ENCODE peak calls at places on chromosomes 1 and 21, in ten cellular contexts. One of them, this sample, is unnamed.
A peak's percentile ranks its signal among the peaks of the same experiment; 100 is the strongest.

GRCh38 chr1:247370786-247371732 is 39.4 kb upstream of the ZNF496 start:
- DNase-seq in heart right ventricle: no peak
- DNase-seq in hepatocyte: peak; percentile 58
- DNase-seq in cardiac muscle cell: peak; percentile 61
- DNase-seq in fibroblast of lung: peak; percentile 54
- DNase-seq in psoas muscle: no peak
- DNase-seq in mucosa of descending colon: no peak
- DNase-seq in ovary: no peak
- DNase-seq in endothelial cell of umbilical vein: no peak
- DNase-seq in pancreas: no peak
- DNase-seq in this sample: no peak

GRCh38 chr1:31159869-31160611 is 79.6 kb downstream of the NKAIN1 start:
- DNase-seq in heart right ventricle: no peak
- DNase-seq in hepatocyte: peak; percentile 54
- DNase-seq in cardiac muscle cell: no peak
- DNase-seq in fibroblast of lung: no peak
- DNase-seq in psoas muscle: no peak
- DNase-seq in mucosa of descending colon: peak; percentile 43
- DNase-seq in ovary: no peak
- DNase-seq in endothelial cell of umbilical vein: no peak
- DNase-seq in pancreas: no peak
- DNase-seq in this sample: no peak

GRCh38 chr1:119279441-119280415 is 88.9 kb upstream of the HAO2 start:
- DNase-seq in heart right ventricle: no peak
- DNase-seq in hepatocyte: peak; percentile 53
- DNase-seq in cardiac muscle cell: peak; percentile 82
- DNase-seq in fibroblast of lung: peak; percentile 94
- DNase-seq in psoas muscle: no peak
- DNase-seq in mucosa of descending colon: no peak
- DNase-seq in ovary: no peak
- DNase-seq in endothelial cell of umbilical vein: peak; percentile 79
- DNase-seq in pancreas: no peak
- DNase-seq in this sample: peak; percentile 98

GRCh38 chr1:3452866-3453175 is 1.6 kb upstream of the ARHGEF16 start:
- DNase-seq in heart right ventricle: no peak
- DNase-seq in hepatocyte: no peak
- DNase-seq in cardiac muscle cell: no peak
- DNase-seq in fibroblast of lung: no peak
- DNase-seq in psoas muscle: no peak
- DNase-seq in mucosa of descending colon: no peak
- DNase-seq in ovary: no peak
- DNase-seq in endothelial cell of umbilical vein: no peak
- DNase-seq in pancreas: no peak
- DNase-seq in this sample: no peak

GRCh38 chr1:237562247-237562823 is 328.4 kb downstream of the ZP4 start:
- DNase-seq in heart right ventricle: no peak
- DNase-seq in hepatocyte: peak; percentile 91
- DNase-seq in cardiac muscle cell: peak; percentile 80
- DNase-seq in fibroblast of lung: peak; percentile 49
- DNase-seq in psoas muscle: no peak
- DNase-seq in mucosa of descending colon: peak; percentile 11
- DNase-seq in ovary: no peak
- DNase-seq in endothelial cell of umbilical vein: peak; percentile 44
- DNase-seq in pancreas: no peak
- DNase-seq in this sample: peak; percentile 85

GRCh38 chr1:201399352-201400126 is 415 bp upstream of the LAD1 start:
- DNase-seq in heart right ventricle: no peak
- DNase-seq in hepatocyte: peak; percentile 91
- DNase-seq in cardiac muscle cell: peak; percentile 19
- DNase-seq in fibroblast of lung: peak; percentile 19
- DNase-seq in psoas muscle: no peak
- DNase-seq in mucosa of descending colon: peak; percentile 80
- DNase-seq in ovary: no peak
- DNase-seq in endothelial cell of umbilical vein: no peak
- DNase-seq in pancreas: peak; percentile 90
- DNase-seq in this sample: peak; percentile 67

GRCh38 chr1:199959775-199960110 is 67.8 kb upstream of the NR5A2 start:
- DNase-seq in heart right ventricle: no peak
- DNase-seq in hepatocyte: no peak
- DNase-seq in cardiac muscle cell: no peak
- DNase-seq in fibroblast of lung: no peak
- DNase-seq in psoas muscle: no peak
- DNase-seq in mucosa of descending colon: no peak
- DNase-seq in ovary: no peak
- DNase-seq in endothelial cell of umbilical vein: no peak
- DNase-seq in pancreas: no peak
- DNase-seq in this sample: no peak

GRCh38 chr1:33470495-33471012 is 1.9 kb upstream of the ZSCAN20 start:
- DNase-seq in heart right ventricle: peak; percentile 78
- DNase-seq in hepatocyte: peak; percentile 90
- DNase-seq in cardiac muscle cell: peak; percentile 89
- DNase-seq in fibroblast of lung: peak; percentile 76
- DNase-seq in psoas muscle: peak; percentile 72
- DNase-seq in mucosa of descending colon: peak; percentile 84
- DNase-seq in ovary: peak; percentile 84
- DNase-seq in endothelial cell of umbilical vein: peak; percentile 81
- DNase-seq in pancreas: peak; percentile 77
- DNase-seq in this sample: peak; percentile 89

GRCh38 chr1:206497774-206498173 is 9.6 kb upstream of the RASSF5 start:
- DNase-seq in heart right ventricle: no peak
- DNase-seq in hepatocyte: no peak
- DNase-seq in cardiac muscle cell: no peak
- DNase-seq in fibroblast of lung: no peak
- DNase-seq in psoas muscle: no peak
- DNase-seq in mucosa of descending colon: no peak
- DNase-seq in ovary: no peak
- DNase-seq in endothelial cell of umbilical vein: no peak
- DNase-seq in pancreas: no peak
- DNase-seq in this sample: no peak

GRCh38 chr1:206497363-206497762 is 10.0 kb upstream of the RASSF5 start:
- DNase-seq in heart right ventricle: no peak
- DNase-seq in hepatocyte: no peak
- DNase-seq in cardiac muscle cell: no peak
- DNase-seq in fibroblast of lung: no peak
- DNase-seq in psoas muscle: no peak
- DNase-seq in mucosa of descending colon: no peak
- DNase-seq in ovary: no peak
- DNase-seq in endothelial cell of umbilical vein: no peak
- DNase-seq in pancreas: no peak
- DNase-seq in this sample: no peak

GRCh38 chr1:206495493-206496046 is 11.8 kb upstream of the RASSF5 start:
- DNase-seq in heart right ventricle: no peak
- DNase-seq in hepatocyte: no peak
- DNase-seq in cardiac muscle cell: peak; percentile 77
- DNase-seq in fibroblast of lung: peak; percentile 41
- DNase-seq in psoas muscle: no peak
- DNase-seq in mucosa of descending colon: no peak
- DNase-seq in ovary: no peak
- DNase-seq in endothelial cell of umbilical vein: no peak
- DNase-seq in pancreas: no peak
- DNase-seq in this sample: no peak

GRCh38 chr1:206495011-206495461 is 12.3 kb upstream of the RASSF5 start:
- DNase-seq in heart right ventricle: no peak
- DNase-seq in hepatocyte: peak; percentile 32
- DNase-seq in cardiac muscle cell: no peak
- DNase-seq in fibroblast of lung: no peak
- DNase-seq in psoas muscle: no peak
- DNase-seq in mucosa of descending colon: no peak
- DNase-seq in ovary: no peak
- DNase-seq in endothelial cell of umbilical vein: no peak
- DNase-seq in pancreas: no peak
- DNase-seq in this sample: no peak

GRCh38 chr1:206496131-206496793 is 11.1 kb upstream of the RASSF5 start:
- DNase-seq in heart right ventricle: no peak
- DNase-seq in hepatocyte: no peak
- DNase-seq in cardiac muscle cell: no peak
- DNase-seq in fibroblast of lung: no peak
- DNase-seq in psoas muscle: no peak
- DNase-seq in mucosa of descending colon: no peak
- DNase-seq in ovary: no peak
- DNase-seq in endothelial cell of umbilical vein: no peak
- DNase-seq in pancreas: peak; percentile 98
- DNase-seq in this sample: no peak
- H3K4me3 ChIP-seq in heart right ventricle: no peak overlapping the region
- H3K4me3 ChIP-seq in hepatocyte: no peak overlapping the region
- H3K4me3 ChIP-seq in cardiac muscle cell: no peak overlapping the region
- H3K4me3 ChIP-seq in fibroblast of lung: no peak overlapping the region
- H3K4me3 ChIP-seq in psoas muscle: no peak overlapping the region
- H3K4me3 ChIP-seq in mucosa of descending colon: no peak overlapping the region
- H3K4me3 ChIP-seq in ovary: no peak overlapping the region
- H3K4me3 ChIP-seq in endothelial cell of umbilical vein: no peak overlapping the region
- H3K4me3 ChIP-seq in pancreas: no peak overlapping the region
- H3K4me3 ChIP-seq in this sample: no peak overlapping the region

GRCh38 chr21:41611966-41612606 is 104.1 kb upstream of the TMPRSS2 start:
- DNase-seq in heart right ventricle: no peak
- DNase-seq in hepatocyte: peak; percentile 77
- DNase-seq in cardiac muscle cell: no peak
- DNase-seq in fibroblast of lung: peak; percentile 33
- DNase-seq in psoas muscle: no peak
- DNase-seq in mucosa of descending colon: peak; percentile 85
- DNase-seq in ovary: no peak
- DNase-seq in endothelial cell of umbilical vein: no peak
- DNase-seq in pancreas: no peak
- DNase-seq in this sample: peak; percentile 70

GRCh38 chr21:41613421-41613998 is 105.6 kb upstream of the TMPRSS2 start:
- DNase-seq in heart right ventricle: no peak
- DNase-seq in hepatocyte: no peak
- DNase-seq in cardiac muscle cell: no peak
- DNase-seq in fibroblast of lung: peak; percentile 13
- DNase-seq in psoas muscle: no peak
- DNase-seq in mucosa of descending colon: no peak
- DNase-seq in ovary: no peak
- DNase-seq in endothelial cell of umbilical vein: no peak
- DNase-seq in pancreas: no peak
- DNase-seq in this sample: no peak

GRCh38 chr21:41614456-41615010 is 106.6 kb upstream of the TMPRSS2 start:
- DNase-seq in heart right ventricle: no peak
- DNase-seq in hepatocyte: no peak
- DNase-seq in cardiac muscle cell: no peak
- DNase-seq in fibroblast of lung: peak; percentile 27
- DNase-seq in psoas muscle: no peak
- DNase-seq in mucosa of descending colon: no peak
- DNase-seq in ovary: no peak
- DNase-seq in endothelial cell of umbilical vein: no peak
- DNase-seq in pancreas: no peak
- DNase-seq in this sample: no peak

GRCh38 chr21:41611441-41611840 is 103.5 kb upstream of the TMPRSS2 start:
- DNase-seq in heart right ventricle: no peak
- DNase-seq in hepatocyte: no peak
- DNase-seq in cardiac muscle cell: no peak
- DNase-seq in fibroblast of lung: no peak
- DNase-seq in psoas muscle: no peak
- DNase-seq in mucosa of descending colon: no peak
- DNase-seq in ovary: no peak
- DNase-seq in endothelial cell of umbilical vein: no peak
- DNase-seq in pancreas: no peak
- DNase-seq in this sample: no peak

DNA sequence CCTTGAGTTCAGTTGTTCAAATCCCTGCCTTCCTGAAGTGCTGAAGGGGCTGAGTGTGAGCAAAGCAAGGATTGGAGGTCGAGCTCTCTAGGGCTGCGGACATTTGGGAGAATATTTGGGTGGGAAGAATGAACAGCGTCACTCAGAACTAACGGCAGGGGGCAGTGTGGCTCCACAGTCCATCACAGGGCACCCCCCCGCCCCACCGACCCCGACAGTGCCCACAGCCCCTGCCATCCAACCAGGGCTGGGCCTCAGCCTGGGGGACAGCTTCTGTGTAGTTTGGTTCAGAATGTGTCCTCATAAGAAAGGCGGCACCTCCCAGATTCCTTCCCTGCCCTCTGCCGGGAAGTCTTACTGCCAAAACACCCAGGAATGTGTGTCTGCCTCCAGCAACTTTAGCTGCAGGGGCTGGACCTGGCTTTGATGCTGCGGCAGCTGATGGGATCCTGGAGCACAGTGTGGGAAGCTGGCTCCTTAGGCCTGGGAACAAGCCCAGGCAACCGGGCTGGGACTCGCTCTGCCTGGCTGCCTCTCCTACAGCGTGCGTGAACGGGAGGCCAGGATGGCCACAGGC is 104.8 kb upstream of the TMPRSS2 start:
- DNase-seq in heart right ventricle: peak; percentile 63
- DNase-seq in hepatocyte: peak; percentile 80
- DNase-seq in cardiac muscle cell: peak; percentile 97
- DNase-seq in fibroblast of lung: peak; percentile 98
- DNase-seq in psoas muscle: peak; percentile 83
- DNase-seq in mucosa of descending colon: peak; percentile 70
- DNase-seq in ovary: peak; percentile 88
- DNase-seq in endothelial cell of umbilical vein: no peak
- DNase-seq in pancreas: peak; percentile 75
- DNase-seq in this sample: peak; percentile 87
- TF ChIP-seq CTCF in heart right ventricle: peak; percentile 76
- TF ChIP-seq CTCF in hepatocyte: peak; percentile 86
- TF ChIP-seq CTCF in cardiac muscle cell: peak; percentile 64
- TF ChIP-seq CTCF in fibroblast of lung: peak; percentile 73
- TF ChIP-seq CTCF in psoas muscle: peak; percentile 39
- TF ChIP-seq CTCF in mucosa of descending colon: no peak
- TF ChIP-seq CTCF in ovary: peak; percentile 60
- TF ChIP-seq CTCF in endothelial cell of umbilical vein: peak; percentile 50
- TF ChIP-seq CTCF in pancreas: peak; percentile 68
- TF ChIP-seq CTCF in this sample: peak; percentile 79

GRCh38 chr1:226158457-226158856 is 28.1 kb downstream of the ACBD3 start:
- DNase-seq in heart right ventricle: no peak
- DNase-seq in hepatocyte: no peak
- DNase-seq in cardiac muscle cell: no peak
- DNase-seq in fibroblast of lung: no peak
- DNase-seq in psoas muscle: no peak
- DNase-seq in mucosa of descending colon: no peak
- DNase-seq in ovary: no peak
- DNase-seq in endothelial cell of umbilical vein: no peak
- DNase-seq in pancreas: no peak
- DNase-seq in this sample: no peak

GRCh38 chr1:226158983-226159382 is 27.6 kb downstream of the ACBD3 start:
- DNase-seq in heart right ventricle: no peak
- DNase-seq in hepatocyte: no peak
- DNase-seq in cardiac muscle cell: no peak
- DNase-seq in fibroblast of lung: no peak
- DNase-seq in psoas muscle: no peak
- DNase-seq in mucosa of descending colon: no peak
- DNase-seq in ovary: no peak
- DNase-seq in endothelial cell of umbilical vein: no peak
- DNase-seq in pancreas: no peak
- DNase-seq in this sample: no peak

GRCh38 chr1:226154593-226154992 is 31.9 kb downstream of the ACBD3 start:
- DNase-seq in heart right ventricle: no peak
- DNase-seq in hepatocyte: no peak
- DNase-seq in cardiac muscle cell: no peak
- DNase-seq in fibroblast of lung: no peak
- DNase-seq in psoas muscle: no peak
- DNase-seq in mucosa of descending colon: no peak
- DNase-seq in ovary: no peak
- DNase-seq in endothelial cell of umbilical vein: no peak
- DNase-seq in pancreas: no peak
- DNase-seq in this sample: no peak

GRCh38 chr1:226162898-226163297 is 23.6 kb downstream of the ACBD3 start:
- DNase-seq in heart right ventricle: no peak
- DNase-seq in hepatocyte: no peak
- DNase-seq in cardiac muscle cell: no peak
- DNase-seq in fibroblast of lung: no peak
- DNase-seq in psoas muscle: no peak
- DNase-seq in mucosa of descending colon: no peak
- DNase-seq in ovary: no peak
- DNase-seq in endothelial cell of umbilical vein: no peak
- DNase-seq in pancreas: peak; percentile 60
- DNase-seq in this sample: no peak

DNA sequence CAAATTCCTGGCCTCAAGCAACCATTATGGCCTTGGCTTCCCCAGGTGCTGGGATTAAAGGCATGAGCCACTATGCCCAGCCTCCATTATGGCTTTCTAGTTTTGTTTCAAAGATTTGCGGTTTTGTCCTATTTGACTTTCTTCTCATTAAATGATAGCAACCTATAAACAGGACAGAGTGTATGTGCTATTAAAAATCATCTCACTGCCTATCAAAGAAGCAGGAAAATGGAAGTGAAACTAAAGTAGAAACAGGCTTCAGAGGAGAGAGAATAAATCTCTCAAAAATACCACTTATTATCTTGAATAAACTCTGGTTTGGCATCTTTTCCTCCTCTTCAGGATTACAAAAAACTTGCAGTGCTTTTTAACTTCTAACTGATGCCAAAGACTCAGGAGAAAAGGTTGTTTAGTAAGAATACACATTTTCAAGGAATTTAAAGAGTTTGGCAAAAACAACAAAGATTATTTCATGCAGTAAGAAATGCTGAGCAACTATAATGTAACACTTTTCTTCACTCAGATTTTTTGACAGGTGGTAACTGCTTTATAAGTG is 28.7 kb downstream of the ACBD3 start:
- DNase-seq in heart right ventricle: no peak
- DNase-seq in hepatocyte: no peak
- DNase-seq in cardiac muscle cell: peak; percentile 28
- DNase-seq in fibroblast of lung: peak; percentile 10
- DNase-seq in psoas muscle: no peak
- DNase-seq in mucosa of descending colon: no peak
- DNase-seq in ovary: no peak
- DNase-seq in endothelial cell of umbilical vein: no peak
- DNase-seq in pancreas: no peak
- DNase-seq in this sample: no peak
- H3K36me3 ChIP-seq in heart right ventricle: peaks cover 98% of the 10 kb centered on the region
- H3K36me3 ChIP-seq in hepatocyte: peaks cover 4% of the 10 kb centered on the region
- H3K36me3 ChIP-seq in cardiac muscle cell: peaks cover 54% of the 10 kb centered on the region
- H3K36me3 ChIP-seq in fibroblast of lung: peaks cover 10% of the 10 kb centered on the region
- H3K36me3 ChIP-seq in psoas muscle: peaks cover 97% of the 10 kb centered on the region
- H3K36me3 ChIP-seq in mucosa of descending colon: peaks cover 18% of the 10 kb centered on the region
- H3K36me3 ChIP-seq in ovary: no peaks in the 10 kb centered on the region
- H3K36me3 ChIP-seq in endothelial cell of umbilical vein: peaks cover 32% of the 10 kb centered on the region
- H3K36me3 ChIP-seq in pancreas: no peaks in the 10 kb centered on the region
- H3K36me3 ChIP-seq in this sample: peaks cover 25% of the 10 kb centered on the region

GRCh38 chr1:1165900-1166421 is 7.7 kb upstream of the TTLL10 start:
- DNase-seq in heart right ventricle: no peak
- DNase-seq in hepatocyte: no peak
- DNase-seq in cardiac muscle cell: no peak
- DNase-seq in fibroblast of lung: no peak
- DNase-seq in psoas muscle: peak; percentile 12
- DNase-seq in mucosa of descending colon: no peak
- DNase-seq in ovary: no peak
- DNase-seq in endothelial cell of umbilical vein: no peak
- DNase-seq in pancreas: no peak
- DNase-seq in this sample: no peak
- H3K4me3 ChIP-seq in heart right ventricle: no peak overlapping the region
- H3K4me3 ChIP-seq in hepatocyte: no peak overlapping the region
- H3K4me3 ChIP-seq in cardiac muscle cell: no peak overlapping the region
- H3K4me3 ChIP-seq in fibroblast of lung: no peak overlapping the region
- H3K4me3 ChIP-seq in psoas muscle: peak overlapping the region; percentile 25
- H3K4me3 ChIP-seq in mucosa of descending colon: no peak overlapping the region
- H3K4me3 ChIP-seq in ovary: no peak overlapping the region
- H3K4me3 ChIP-seq in endothelial cell of umbilical vein: no peak overlapping the region
- H3K4me3 ChIP-seq in pancreas: peak overlapping the region; percentile 66
- H3K4me3 ChIP-seq in this sample: peak overlapping the region; percentile 57